ENCODE peak calls at places on chromosomes 3 and 15, in five cellular contexts. U is testis, X is tibial nerve, E is ovary, O is uterus. D is an unnamed sample.

GRCh38 chr3:882526-882925 is 210.3 kb upstream of the CNTN6 start:
- DNase-seq in U (no peak), E (no peak), X (no peak), O (no peak), D (no peak)

GRCh38 chr3:41182504-41183059 is 16.7 kb upstream of the CTNNB1 start:
- DNase-seq in O (no peak), X (no peak), E (no peak), U (no peak), D (no peak)

GRCh38 chr3:160280836-160281235 is 55.6 kb downstream of the C3orf80 start:
- DNase-seq in X (no peak), E (no peak), U (no peak), O (no peak), D (no peak)

GRCh38 chr3:42803800-42804112 is 534 bp downstream of the HIGD1A start:
- DNase-seq in E (peak; percentile 45), U (peak; percentile 53), O (peak; percentile 33), X (no peak), D (peak; percentile 43)

GRCh38 chr15:94965593-94965992 is 734.2 kb downstream of the MCTP2 start:
- DNase-seq in X (no peak), E (no peak), O (peak; percentile 25), U (no peak), D (no peak)

GRCh38 chr3:40615110-40615915 is 90.6 kb downstream of the ZNF621 start:
- DNase-seq in O (no peak), U (no peak), E (no peak), X (no peak), D (no peak)

GRCh38 chr3:45890405-45890804 is 4.1 kb downstream of the CCR9 start:
- DNase-seq in U (peak; percentile 20), E (no peak), O (no peak), X (peak; percentile 8), D (no peak)

GRCh38 chr3:73472429-73472828 is 152.3 kb downstream of the PDZRN3 start:
- DNase-seq in O (no peak), U (no peak), E (no peak), X (no peak), D (no peak)

GRCh38 chr3:58026598-58026997 is 18.4 kb downstream of the FLNB start:
- DNase-seq in E (no peak), O (no peak), U (no peak), X (no peak), D (no peak)

GRCh38 chr15:70503073-70503745 is 260.1 kb downstream of the UACA start:
- DNase-seq in U (no peak), X (no peak), O (no peak), E (no peak), D (no peak)

GRCh38 chr3:37726445-37727000 is 135.2 kb upstream of the CTDSPL start:
- DNase-seq in U (no peak), E (no peak), X (no peak), O (peak; percentile 35), D (no peak)

GRCh38 chr3:117101697-117102096 is 392.1 kb downstream of the TUSC7 start:
- DNase-seq in E (no peak), X (no peak), U (no peak), O (no peak), D (no peak)

GRCh38 chr3:117102441-117102840 is 392.9 kb downstream of the TUSC7 start:
- DNase-seq in X (no peak), O (no peak), E (no peak), U (no peak), D (no peak)

GRCh38 chr3:117096549-117096948 is 387.0 kb downstream of the TUSC7 start:
- DNase-seq in E (no peak), O (no peak), X (no peak), U (no peak), D (no peak)

DNA sequence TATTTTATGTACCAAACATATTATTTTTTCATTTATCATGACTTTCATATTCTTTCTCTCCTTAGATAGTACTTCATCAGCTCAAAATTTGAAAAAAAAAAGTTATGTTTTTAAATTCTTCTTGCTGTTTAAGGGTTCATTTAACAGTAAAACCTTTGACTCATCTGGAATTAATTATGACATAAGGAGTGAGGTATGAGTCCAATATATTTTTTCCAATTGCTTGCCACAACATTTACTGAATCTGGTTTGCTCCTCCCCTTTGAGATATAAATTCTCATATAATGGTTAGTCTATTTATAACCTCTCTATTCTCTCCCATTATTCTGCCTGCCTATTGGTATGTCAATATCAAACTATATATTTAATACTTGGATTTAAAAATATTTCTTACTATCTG is 387.8 kb downstream of the TUSC7 start:
- DNase-seq in O (no peak), X (no peak), U (no peak), E (no peak), D (no peak)
- TF ChIP-seq POLR2A in O (no peak), X (no peak), U (no peak), E (no peak), D (no peak)

DNA sequence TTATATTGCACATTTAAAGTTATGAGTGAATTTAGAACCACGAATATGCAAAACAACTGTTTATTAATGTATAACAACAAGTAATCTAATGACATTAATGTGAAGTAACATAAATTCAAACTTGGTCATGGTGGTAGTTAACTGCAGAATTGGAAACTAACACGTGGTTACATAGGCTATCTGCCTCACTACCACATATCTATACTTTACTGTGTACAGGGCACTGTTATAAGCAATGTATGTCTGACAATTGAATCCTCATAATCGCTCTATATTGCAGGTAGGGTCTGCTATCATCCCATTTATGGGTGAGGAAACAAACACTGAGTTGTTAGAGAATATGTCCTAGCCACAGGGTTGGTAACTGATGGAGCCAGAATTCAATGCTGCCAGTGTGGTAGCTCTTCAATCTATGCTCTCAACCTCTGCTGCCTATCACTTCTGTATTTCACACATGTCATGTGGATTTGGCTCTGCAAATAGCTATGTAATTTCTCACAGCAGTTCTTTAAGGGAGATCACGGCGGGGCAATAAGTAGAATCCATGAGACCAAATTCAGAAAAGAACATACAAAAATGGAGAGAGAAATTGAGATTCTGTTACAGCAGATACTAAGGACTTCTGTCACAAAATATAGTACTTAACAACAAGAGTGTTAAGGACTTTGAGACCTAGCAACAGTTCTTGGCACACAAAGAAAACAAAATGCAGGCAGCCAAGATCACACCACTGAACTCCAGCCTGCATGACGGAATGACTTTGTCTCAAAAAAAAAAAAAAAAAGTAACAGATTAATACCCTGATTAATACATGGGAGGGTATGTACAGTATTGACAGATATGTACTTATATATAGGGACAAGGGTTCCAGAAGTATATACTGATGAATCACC is 100.0 kb upstream of the CSPG5 start:
- DNase-seq in O (no peak), X (no peak), U (no peak), E (no peak), D (no peak)
- H3K36me3 ChIP-seq in O (no peaks in the 10 kb centered on the region), X (peaks cover 14% of the 10 kb centered on the region), U (no peaks in the 10 kb centered on the region), E (no peaks in the 10 kb centered on the region), D (peaks cover 14% of the 10 kb centered on the region)

DNA sequence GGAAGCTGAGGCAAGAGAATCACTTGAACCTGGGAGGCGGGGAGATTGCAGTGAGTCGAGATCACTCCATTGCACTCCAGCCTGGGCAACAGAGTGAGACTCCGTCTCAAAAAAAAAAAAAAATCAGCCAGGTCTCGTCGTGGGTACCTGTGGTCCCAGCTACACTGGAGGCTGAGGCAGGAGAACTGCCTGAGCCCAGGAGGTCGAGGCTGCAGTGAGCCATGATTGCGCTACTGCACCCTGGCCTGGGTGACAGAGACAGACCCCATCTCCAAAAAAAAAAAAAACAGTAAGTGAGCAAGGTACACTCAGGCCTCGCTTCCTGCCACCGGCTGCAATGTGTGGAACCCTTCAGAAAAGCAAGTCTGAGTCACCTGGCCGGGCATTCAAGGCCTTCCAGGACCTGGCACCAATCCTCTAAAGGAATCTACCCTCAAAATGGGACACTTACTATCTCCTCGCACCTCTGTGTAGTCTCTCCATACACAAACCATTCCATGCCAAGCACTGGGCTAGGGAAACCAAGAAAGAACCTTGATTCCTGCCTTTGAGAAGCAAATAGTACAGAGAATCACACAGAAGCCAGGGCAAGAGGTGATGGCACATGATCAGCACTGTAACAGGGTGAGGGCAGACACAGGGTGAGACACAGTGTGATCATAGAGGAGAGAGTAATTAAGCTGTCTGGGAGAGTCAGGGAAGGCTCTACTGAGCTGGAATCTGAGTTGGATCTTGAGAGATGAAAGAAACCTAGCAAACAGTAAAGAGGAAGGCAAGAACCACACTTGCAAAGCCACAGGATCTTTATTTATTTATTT is 9.7 kb downstream of the SCAMP2 start:
- DNase-seq in X (no peak), E (no peak), U (no peak), O (no peak), D (no peak)
- H3K4me1 ChIP-seq in X (no peaks in the 10 kb centered on the region), E (no peaks in the 10 kb centered on the region), U (peaks cover 8% of the 10 kb centered on the region), O (no peaks in the 10 kb centered on the region), D (peaks cover 20% of the 10 kb centered on the region)

GRCh38 chr15:67839929-67840746 is at the start of gene RNU6-1:
- DNase-seq in O (peak; percentile 94), E (peak; percentile 96), U (peak; percentile 96), X (peak; percentile 92), D (peak; percentile 96)
- TF ChIP-seq POLR2A in O (peak; percentile 66), E (peak; percentile 92), U (no peak), X (peak; percentile 94), D (peak; percentile 84)

GRCh38 chr3:138220242-138220641 is 33.1 kb downstream of the ARMC8 start:
- DNase-seq in E (no peak), O (no peak), U (no peak), X (no peak), D (no peak)

GRCh38 chr3:138220788-138221187 is 33.7 kb downstream of the ARMC8 start:
- DNase-seq in E (no peak), U (no peak), O (no peak), X (no peak), D (no peak)

GRCh38 chr3:138219255-138219654 is 32.2 kb downstream of the ARMC8 start:
- DNase-seq in U (no peak), E (no peak), O (no peak), X (no peak), D (no peak)

GRCh38 chr3:138222316-138222715 is 35.2 kb downstream of the ARMC8 start:
- DNase-seq in E (no peak), U (no peak), O (no peak), X (no peak), D (no peak)

GRCh38 chr3:138222888-138223287 is 35.8 kb downstream of the ARMC8 start:
- DNase-seq in X (no peak), U (no peak), O (no peak), E (no peak), D (no peak)
- H3K36me3 ChIP-seq in X (peaks cover 6% of the 10 kb centered on the region), U (no peaks in the 10 kb centered on the region), O (no peaks in the 10 kb centered on the region), E (no peaks in the 10 kb centered on the region), D (peaks cover 60% of the 10 kb centered on the region)

GRCh38 chr15:90411176-90411575 is 23.1 kb downstream of the IQGAP1 start:
- DNase-seq in U (no peak), X (no peak), O (no peak), E (no peak), D (no peak)

GRCh38 chr15:90412356-90413194 is 24.5 kb downstream of the IQGAP1 start:
- DNase-seq in X (peak; percentile 45), U (no peak), E (no peak), O (no peak), D (no peak)

GRCh38 chr15:90418627-90419026 is 30.6 kb downstream of the IQGAP1 start:
- DNase-seq in U (no peak), O (no peak), E (no peak), X (no peak), D (no peak)

GRCh38 chr15:90413411-90414379 is 25.7 kb downstream of the IQGAP1 start:
- DNase-seq in X (no peak), E (no peak), O (no peak), U (no peak), D (no peak)

GRCh38 chr15:90414408-90415028 is 26.5 kb downstream of the IQGAP1 start:
- DNase-seq in X (no peak), U (no peak), E (no peak), O (no peak), D (no peak)
- H3K4me1 ChIP-seq in X (no peaks in the 10 kb centered on the region), U (peaks cover 5% of the 10 kb centered on the region), E (peaks cover 8% of the 10 kb centered on the region), O (peaks cover 12% of the 10 kb centered on the region), D (peaks cover 65% of the 10 kb centered on the region)

GRCh38 chr3:122794779-122795673 is at the start of gene SLC49A4:
- DNase-seq in O (peak; percentile 54), X (peak; percentile 43), E (peak; percentile 74), U (peak; percentile 79), D (peak; percentile 84)
- TF ChIP-seq POLR2A in O (peak; percentile 80), X (peak; percentile 85), E (peak; percentile 83), U (peak; percentile 22), D (peak; percentile 26)

D was measured in heart left ventricle.